ENCODE peak calls at places on chromosomes 6 and 20, in four cellular contexts. T is CD4-positive, CD25-positive, alpha-beta regulatory T cell; C is EH; Y is COLO829. N is an unnamed sample.

GRCh38 chr20:62646851-62647520 is 4.7 kb downstream of the SLCO4A1 start:
- DNase-seq in T (no peak), C (no peak), Y (no peak), N (no peak)

GRCh38 chr6:15430947-15431405 is 185.1 kb downstream of the JARID2 start:
- DNase-seq in T (no peak), C (peak), Y (no peak), N (no peak)

GRCh38 chr20:362271-363254 is 15.7 kb downstream of the NRSN2 start:
- DNase-seq in T (no peak), C (peak), Y (peak), N (peak)

GRCh38 chr6:70839286-70840266 is 117.3 kb downstream of the B3GAT2 start:
- DNase-seq in T (no peak), C (no peak), Y (no peak), N (no peak)

GRCh38 chr6:136410201-136411027 is 120.8 kb upstream of the BCLAF1 start:
- DNase-seq in T (no peak), C (peak), Y (no peak), N (no peak)

GRCh38 chr6:44646355-44646754 is 258.8 kb downstream of the CDC5L start:
- DNase-seq in T (no peak), C (peak), Y (no peak), N (no peak)

GRCh38 chr6:19438566-19439353 is 398.4 kb upstream of the ID4 start:
- DNase-seq in T (no peak), C (no peak), Y (no peak), N (no peak)

GRCh38 chr6:6697620-6698019 is 109.1 kb downstream of the LY86 start:
- DNase-seq in T (no peak), C (no peak), Y (no peak), N (no peak)

GRCh38 chr20:20837574-20838021 is 125.2 kb upstream of the RALGAPA2 start:
- DNase-seq in T (no peak), C (peak), Y (peak), N (peak)

GRCh38 chr6:26156850-26157149 is 69.6 kb downstream of the HFE start:
- DNase-seq in T (no peak), C (no peak), Y (no peak), N (no peak)

GRCh38 chr6:75568965-75569364 is 32.7 kb upstream of the SENP6 start:
- DNase-seq in T (no peak), C (no peak), Y (no peak), N (no peak)

GRCh38 chr6:80488190-80488589 is 381.7 kb downstream of the BCKDHB start:
- DNase-seq in T (no peak), C (no peak), Y (no peak), N (no peak)

GRCh38 chr20:24761220-24762065 is 187.6 kb upstream of the CST7 start:
- DNase-seq in T (no peak), C (no peak), Y (no peak), N (no peak)

GRCh38 chr6:2823104-2823850 is 18.4 kb downstream of the SERPINB1 start:
- DNase-seq in T (no peak), C (no peak), Y (no peak), N (no peak)

GRCh38 chr6:29005183-29005885 is at the start of gene ZNF311:
- DNase-seq in T (no peak), C (peak), Y (peak), N (no peak)

GRCh38 chr20:63056236-63057132 is 49.7 kb upstream of the BHLHE23 start:
- DNase-seq in T (peak), C (peak), Y (no peak), N (peak)

GRCh38 chr20:42987376-42988114 is 202.2 kb downstream of the PTPRT start:
- DNase-seq in T (no peak), C (no peak), Y (no peak), N (no peak)

GRCh38 chr6:163782436-163783003 is 368.0 kb downstream of the QKI start:
- DNase-seq in T (no peak), C (no peak), Y (no peak), N (peak)

GRCh38 chr6:19309661-19310060 is 527.5 kb upstream of the ID4 start:
- DNase-seq in T (no peak), C (no peak), Y (no peak), N (no peak)

GRCh38 chr6:164982389-164982788 is 327.0 kb downstream of the C6orf118 start:
- DNase-seq in T (no peak), C (no peak), Y (no peak), N (no peak)

GRCh38 chr6:33744001-33744848 is 2.5 kb downstream of the IP6K3 start:
- DNase-seq in T (peak), C (peak), Y (peak), N (peak)